ENCODE peak calls at places on chromosome 1, in ten cellular contexts. Z is HS-5, H is T-cell, O is transverse colon, R is NCI-H1417, U is breast epithelium, A is BJ, G is upper lobe of right lung, V is 8988T, C is HTR-8/SVneo. Q is an unnamed sample.

GRCh38 chr1:112685913-112686312 is 11.5 kb downstream of the MOV10 start:
- DNase-seq in G (no peak), Z (no peak), H (no peak), O (no peak), C (no peak), U (no peak), A (no peak), V (no peak), R (no peak), Q (no peak)

GRCh38 chr1:220487297-220487820 is 40.6 kb upstream of the MARK1 start:
- DNase-seq in U (no peak), A (peak; percentile 26), C (peak; percentile 11), G (no peak), Z (no peak), R (peak; percentile 60), H (no peak), O (peak; percentile 70), V (no peak), Q (no peak)

GRCh38 chr1:156601122-156601830 is at the start of gene GPATCH4:
- DNase-seq in C (peak; percentile 72), Z (peak; percentile 78), O (peak; percentile 79), H (peak; percentile 48), A (peak; percentile 69), R (peak; percentile 89), V (no peak), G (peak; percentile 84), U (peak; percentile 59), Q (peak; percentile 53)

GRCh38 chr1:67759692-67760029 is 73.6 kb downstream of the GNG12 start:
- DNase-seq in C (no peak), Z (peak; percentile 34), U (no peak), A (no peak), R (no peak), O (no peak), G (no peak), H (no peak), V (no peak), Q (no peak)

GRCh38 chr1:72282271-72282656 is at the start of gene NEGR1:
- DNase-seq in H (no peak), C (no peak), A (no peak), U (peak; percentile 21), V (peak; percentile 17), O (peak; percentile 35), G (peak; percentile 68), R (peak; percentile 90), Z (peak; percentile 28), Q (no peak)

GRCh38 chr1:85078903-85079302 is 30.6 kb upstream of the MCOLN3 start:
- DNase-seq in H (no peak), Z (no peak), C (peak; percentile 14), G (no peak), A (no peak), R (no peak), U (no peak), V (no peak), O (no peak), Q (no peak)

GRCh38 chr1:16967095-16967567 is 13.3 kb downstream of the MFAP2 start:
- DNase-seq in O (no peak), V (no peak), C (no peak), R (no peak), Z (no peak), U (no peak), A (no peak), H (no peak), G (no peak), Q (no peak)

GRCh38 chr1:64701886-64702285 is 43.0 kb upstream of the RAVER2 start:
- DNase-seq in Z (no peak), G (no peak), V (no peak), R (no peak), C (no peak), U (no peak), A (no peak), H (no peak), O (no peak), Q (no peak)

GRCh38 chr1:154838988-154839387 is 31.1 kb downstream of the KCNN3 start:
- DNase-seq in O (no peak), A (no peak), C (no peak), H (no peak), G (no peak), Z (no peak), R (no peak), V (no peak), U (no peak), Q (no peak)

GRCh38 chr1:56137090-56137489 is 442.3 kb downstream of the PLPP3 start:
- DNase-seq in A (no peak), C (no peak), H (no peak), Z (no peak), R (no peak), U (no peak), V (no peak), G (no peak), O (no peak), Q (no peak)

GRCh38 chr1:112713466-112714312 is 1.4 kb downstream of the PPM1J start:
- DNase-seq in V (no peak), O (no peak), G (no peak), H (no peak), R (no peak), A (no peak), C (no peak), Z (no peak), U (no peak), Q (no peak)

GRCh38 chr1:55443175-55443933 is 228.2 kb upstream of the USP24 start:
- DNase-seq in A (peak; percentile 98), V (no peak), Z (peak; percentile 99), H (no peak), C (peak; percentile 9), R (no peak), O (peak; percentile 65), U (peak; percentile 48), G (peak; percentile 71), Q (peak; percentile 92)

GRCh38 chr1:37831809-37832208 is 23.8 kb upstream of the YRDC start:
- DNase-seq in A (no peak), G (no peak), O (no peak), V (no peak), R (no peak), H (no peak), C (no peak), Z (no peak), U (no peak), Q (no peak)

GRCh38 chr1:212470059-212470458 is 37.3 kb downstream of the NENF start:
- DNase-seq in H (no peak), R (no peak), A (peak; percentile 95), V (no peak), C (no peak), G (peak; percentile 67), Z (peak; percentile 84), U (peak; percentile 92), O (peak; percentile 64), Q (peak; percentile 42)

Q was measured in AG04449.